ENCODE peak calls at places on chromosomes 3 and 15, in ten cellular contexts. One of them, this sample, is unnamed.

GRCh38 chr15:27951191-27951890 is 147.8 kb downstream of the OCA2 start:
- DNase-seq in HCT116: no peak
- DNase-seq in vagina: no peak
- DNase-seq in breast epithelium: no peak
- DNase-seq in upper lobe of left lung: no peak
- DNase-seq in Peyer's patch: no peak
- DNase-seq in body of pancreas: no peak
- DNase-seq in heart left ventricle: no peak
- DNase-seq in tibial nerve: no peak
- DNase-seq in K562: no peak
- DNase-seq in this sample: no peak

GRCh38 chr3:25679166-25679565 is 14.5 kb upstream of the TOP2B start:
- DNase-seq in HCT116: no peak
- DNase-seq in vagina: no peak
- DNase-seq in breast epithelium: no peak
- DNase-seq in upper lobe of left lung: no peak
- DNase-seq in Peyer's patch: no peak
- DNase-seq in body of pancreas: no peak
- DNase-seq in heart left ventricle: no peak
- DNase-seq in tibial nerve: no peak
- DNase-seq in K562: no peak
- DNase-seq in this sample: no peak

GRCh38 chr3:164326714-164327113 is 751.6 kb downstream of the SI start:
- DNase-seq in HCT116: no peak
- DNase-seq in vagina: no peak
- DNase-seq in breast epithelium: no peak
- DNase-seq in upper lobe of left lung: no peak
- DNase-seq in Peyer's patch: no peak
- DNase-seq in body of pancreas: no peak
- DNase-seq in heart left ventricle: no peak
- DNase-seq in tibial nerve: no peak
- DNase-seq in K562: no peak
- DNase-seq in this sample: no peak

GRCh38 chr3:36763850-36764703 is at the start of gene DCLK3:
- DNase-seq in HCT116: no peak
- DNase-seq in vagina: no peak
- DNase-seq in breast epithelium: no peak
- DNase-seq in upper lobe of left lung: no peak
- DNase-seq in Peyer's patch: no peak
- DNase-seq in body of pancreas: no peak
- DNase-seq in heart left ventricle: peak; percentile 43
- DNase-seq in tibial nerve: no peak
- DNase-seq in K562: no peak
- DNase-seq in this sample: peak; percentile 13

GRCh38 chr3:105951043-105951442 is 82.2 kb upstream of the CBLB start:
- DNase-seq in HCT116: no peak
- DNase-seq in vagina: no peak
- DNase-seq in breast epithelium: no peak
- DNase-seq in upper lobe of left lung: no peak
- DNase-seq in Peyer's patch: no peak
- DNase-seq in body of pancreas: no peak
- DNase-seq in heart left ventricle: no peak
- DNase-seq in tibial nerve: no peak
- DNase-seq in K562: no peak
- DNase-seq in this sample: no peak

GRCh38 chr15:50044904-50045303 is 74.1 kb downstream of the ATP8B4 start:
- DNase-seq in HCT116: no peak
- DNase-seq in vagina: no peak
- DNase-seq in breast epithelium: no peak
- DNase-seq in upper lobe of left lung: no peak
- DNase-seq in Peyer's patch: no peak
- DNase-seq in body of pancreas: no peak
- DNase-seq in heart left ventricle: no peak
- DNase-seq in tibial nerve: no peak
- DNase-seq in K562: no peak
- DNase-seq in this sample: no peak

GRCh38 chr15:90364251-90364650 is 12.2 kb downstream of the ZNF774 start:
- DNase-seq in HCT116: no peak
- DNase-seq in vagina: no peak
- DNase-seq in breast epithelium: no peak
- DNase-seq in upper lobe of left lung: no peak
- DNase-seq in Peyer's patch: no peak
- DNase-seq in body of pancreas: no peak
- DNase-seq in heart left ventricle: no peak
- DNase-seq in tibial nerve: no peak
- DNase-seq in K562: no peak
- DNase-seq in this sample: no peak

GRCh38 chr3:73499787-73500186 is 125.0 kb downstream of the PDZRN3 start:
- DNase-seq in HCT116: no peak
- DNase-seq in vagina: no peak
- DNase-seq in breast epithelium: no peak
- DNase-seq in upper lobe of left lung: no peak
- DNase-seq in Peyer's patch: no peak
- DNase-seq in body of pancreas: no peak
- DNase-seq in heart left ventricle: no peak
- DNase-seq in tibial nerve: no peak
- DNase-seq in K562: no peak
- DNase-seq in this sample: no peak

GRCh38 chr3:108562565-108562964 is 26.7 kb downstream of the CIP2A start:
- DNase-seq in HCT116: no peak
- DNase-seq in vagina: no peak
- DNase-seq in breast epithelium: no peak
- DNase-seq in upper lobe of left lung: no peak
- DNase-seq in Peyer's patch: no peak
- DNase-seq in body of pancreas: no peak
- DNase-seq in heart left ventricle: no peak
- DNase-seq in tibial nerve: no peak
- DNase-seq in K562: no peak
- DNase-seq in this sample: no peak

DNA sequence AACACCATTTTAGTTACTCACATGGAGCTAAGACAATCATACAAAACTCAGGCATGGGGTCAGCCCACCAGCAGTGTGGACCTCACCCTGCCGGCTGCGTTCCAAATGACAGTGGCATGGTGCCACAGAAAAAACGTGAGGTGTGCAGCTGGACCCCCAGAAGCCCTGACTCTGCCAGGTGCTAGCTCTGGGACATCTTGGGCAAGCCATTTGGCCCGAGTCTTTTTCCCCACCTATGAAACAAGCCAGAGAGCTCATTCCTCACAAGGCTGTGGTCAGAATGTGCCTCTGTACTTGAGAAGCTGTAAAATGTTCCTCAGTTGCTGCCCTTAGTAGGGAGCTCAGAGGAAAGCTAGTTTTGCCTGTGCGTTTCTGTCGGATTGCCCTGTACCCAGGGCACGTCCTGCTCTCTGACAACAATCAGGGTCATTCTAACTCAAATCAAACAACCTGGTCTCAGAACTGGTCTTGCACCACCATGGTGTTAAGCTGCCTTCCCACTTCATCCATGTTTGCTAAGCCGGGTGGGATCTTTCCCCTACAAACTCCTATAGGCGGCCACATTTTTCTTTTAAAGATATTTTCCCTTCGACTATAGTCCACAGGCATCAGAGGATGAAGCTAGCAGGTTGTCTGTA is 44.9 kb downstream of the LIPC start:
- DNase-seq in HCT116: no peak
- DNase-seq in vagina: no peak
- DNase-seq in breast epithelium: no peak
- DNase-seq in upper lobe of left lung: no peak
- DNase-seq in Peyer's patch: no peak
- DNase-seq in body of pancreas: no peak
- DNase-seq in heart left ventricle: no peak
- DNase-seq in tibial nerve: no peak
- DNase-seq in K562: no peak
- DNase-seq in this sample: no peak
- TF ChIP-seq POLR2A in HCT116: no peak
- TF ChIP-seq POLR2A in vagina: no peak
- TF ChIP-seq POLR2A in breast epithelium: no peak
- TF ChIP-seq POLR2A in upper lobe of left lung: no peak
- TF ChIP-seq POLR2A in Peyer's patch: no peak
- TF ChIP-seq POLR2A in body of pancreas: no peak
- TF ChIP-seq POLR2A in heart left ventricle: no peak
- TF ChIP-seq POLR2A in tibial nerve: no peak
- TF ChIP-seq POLR2A in K562: no peak
- TF ChIP-seq POLR2A in this sample: no peak

DNA sequence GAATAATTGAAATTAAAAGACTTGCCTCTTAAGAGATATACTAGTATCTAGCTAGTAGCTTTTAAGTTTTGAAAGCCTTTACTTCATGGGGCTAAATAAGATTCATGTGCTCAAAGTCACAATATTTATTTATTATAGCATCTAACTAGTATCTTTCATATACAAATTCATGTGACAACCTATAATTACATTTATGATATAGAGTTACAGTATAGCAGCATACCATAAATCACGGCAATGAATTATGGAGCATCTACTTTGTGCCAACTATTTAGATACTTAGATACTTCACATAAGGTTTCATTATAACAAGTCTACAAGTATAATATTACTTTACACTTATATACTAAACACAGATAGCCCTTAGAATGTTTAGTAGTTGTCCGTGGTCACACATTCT is 229.4 kb downstream of the TPRG1 start:
- DNase-seq in HCT116: no peak
- DNase-seq in vagina: no peak
- DNase-seq in breast epithelium: no peak
- DNase-seq in upper lobe of left lung: no peak
- DNase-seq in Peyer's patch: no peak
- DNase-seq in body of pancreas: no peak
- DNase-seq in heart left ventricle: no peak
- DNase-seq in tibial nerve: no peak
- DNase-seq in K562: no peak
- DNase-seq in this sample: no peak
- TF ChIP-seq POLR2A in HCT116: no peak
- TF ChIP-seq POLR2A in vagina: no peak
- TF ChIP-seq POLR2A in breast epithelium: no peak
- TF ChIP-seq POLR2A in upper lobe of left lung: no peak
- TF ChIP-seq POLR2A in Peyer's patch: no peak
- TF ChIP-seq POLR2A in body of pancreas: no peak
- TF ChIP-seq POLR2A in heart left ventricle: no peak
- TF ChIP-seq POLR2A in tibial nerve: no peak
- TF ChIP-seq POLR2A in K562: no peak
- TF ChIP-seq POLR2A in this sample: no peak

GRCh38 chr3:109927726-109928125 is 590.4 kb upstream of the DPPA4 start:
- DNase-seq in HCT116: no peak
- DNase-seq in vagina: no peak
- DNase-seq in breast epithelium: no peak
- DNase-seq in upper lobe of left lung: no peak
- DNase-seq in Peyer's patch: no peak
- DNase-seq in body of pancreas: no peak
- DNase-seq in heart left ventricle: no peak
- DNase-seq in tibial nerve: no peak
- DNase-seq in K562: no peak
- DNase-seq in this sample: no peak
- TF ChIP-seq POLR2A in HCT116: no peak
- TF ChIP-seq POLR2A in vagina: no peak
- TF ChIP-seq POLR2A in breast epithelium: no peak
- TF ChIP-seq POLR2A in upper lobe of left lung: no peak
- TF ChIP-seq POLR2A in Peyer's patch: no peak
- TF ChIP-seq POLR2A in body of pancreas: no peak
- TF ChIP-seq POLR2A in heart left ventricle: no peak
- TF ChIP-seq POLR2A in tibial nerve: no peak
- TF ChIP-seq POLR2A in K562: no peak
- TF ChIP-seq POLR2A in this sample: no peak

GRCh38 chr15:98809273-98809672 is 160.9 kb downstream of the IGF1R start:
- DNase-seq in HCT116: no peak
- DNase-seq in vagina: no peak
- DNase-seq in breast epithelium: no peak
- DNase-seq in upper lobe of left lung: no peak
- DNase-seq in Peyer's patch: no peak
- DNase-seq in body of pancreas: peak; percentile 74
- DNase-seq in heart left ventricle: peak; percentile 73
- DNase-seq in tibial nerve: no peak
- DNase-seq in K562: no peak
- DNase-seq in this sample: no peak
- TF ChIP-seq POLR2A in HCT116: no peak
- TF ChIP-seq POLR2A in vagina: no peak
- TF ChIP-seq POLR2A in breast epithelium: no peak
- TF ChIP-seq POLR2A in upper lobe of left lung: no peak
- TF ChIP-seq POLR2A in Peyer's patch: no peak
- TF ChIP-seq POLR2A in body of pancreas: no peak
- TF ChIP-seq POLR2A in heart left ventricle: no peak
- TF ChIP-seq POLR2A in tibial nerve: no peak
- TF ChIP-seq POLR2A in K562: no peak
- TF ChIP-seq POLR2A in this sample: no peak

GRCh38 chr3:45683417-45684326 is 5.5 kb upstream of the SACM1L start:
- DNase-seq in HCT116: no peak
- DNase-seq in vagina: no peak
- DNase-seq in breast epithelium: no peak
- DNase-seq in upper lobe of left lung: no peak
- DNase-seq in Peyer's patch: no peak
- DNase-seq in body of pancreas: no peak
- DNase-seq in heart left ventricle: no peak
- DNase-seq in tibial nerve: no peak
- DNase-seq in K562: peak; percentile 48
- DNase-seq in this sample: no peak
- TF ChIP-seq POLR2A in HCT116: no peak
- TF ChIP-seq POLR2A in vagina: no peak
- TF ChIP-seq POLR2A in breast epithelium: no peak
- TF ChIP-seq POLR2A in upper lobe of left lung: no peak
- TF ChIP-seq POLR2A in Peyer's patch: no peak
- TF ChIP-seq POLR2A in body of pancreas: no peak
- TF ChIP-seq POLR2A in heart left ventricle: no peak
- TF ChIP-seq POLR2A in tibial nerve: no peak
- TF ChIP-seq POLR2A in K562: peak; percentile 28
- TF ChIP-seq POLR2A in this sample: no peak

GRCh38 chr3:4985330-4986174 is 6.3 kb downstream of the BHLHE40 start:
- DNase-seq in HCT116: peak; percentile 77
- DNase-seq in vagina: no peak
- DNase-seq in breast epithelium: peak; percentile 80
- DNase-seq in upper lobe of left lung: no peak
- DNase-seq in Peyer's patch: no peak
- DNase-seq in body of pancreas: peak; percentile 50
- DNase-seq in heart left ventricle: peak; percentile 78
- DNase-seq in tibial nerve: peak; percentile 24
- DNase-seq in K562: no peak
- DNase-seq in this sample: no peak
- TF ChIP-seq POLR2A in HCT116: no peak
- TF ChIP-seq POLR2A in vagina: no peak
- TF ChIP-seq POLR2A in breast epithelium: no peak
- TF ChIP-seq POLR2A in upper lobe of left lung: no peak
- TF ChIP-seq POLR2A in Peyer's patch: no peak
- TF ChIP-seq POLR2A in body of pancreas: no peak
- TF ChIP-seq POLR2A in heart left ventricle: no peak
- TF ChIP-seq POLR2A in tibial nerve: no peak
- TF ChIP-seq POLR2A in K562: peak; percentile 67
- TF ChIP-seq POLR2A in this sample: peak; percentile 73

This sample was measured in GM12892.